ENCODE peak calls at places on chromosomes 13 and 19, in seven cellular contexts. T is NCI-H345; E is stimulated activated CD4-positive, alpha-beta T cell treated with anti-CD3 and anti-CD28 coated beads, Interleukin-15, amount 100 ng/mL, for 24 hours; J is PC-3; B is tibial artery; X is NCI-H2227 treated with DMSO at 0.1 percent for 48 hours; I is Calu3. D is an unnamed sample.

GRCh38 chr13:23081246-23081645 is 99.5 kb upstream of the SGCG start:
- DNase-seq in E (no peak), J (no peak), T (no peak), X (no peak), I (no peak), B (no peak), D (no peak)

GRCh38 chr13:22967669-22968068 is 213.1 kb upstream of the SGCG start:
- DNase-seq in T (peak), B (peak), I (no peak), X (no peak), J (no peak), E (no peak), D (no peak)

GRCh38 chr13:94617389-94618000 is 15.8 kb downstream of the GPR180 start:
- DNase-seq in B (no peak), X (peak), E (no peak), T (peak), I (peak), J (peak), D (no peak)

GRCh38 chr13:51246005-51246404 is 23.8 kb downstream of the FAM124A start:
- DNase-seq in E (no peak), T (no peak), B (no peak), J (no peak), X (no peak), I (no peak), D (no peak)

GRCh38 chr19:55086730-55087541 is 11.3 kb downstream of the EPS8L1 start:
- DNase-seq in B (peak), J (no peak), I (no peak), X (peak), T (peak), E (peak), D (peak)

GRCh38 chr13:34657716-34658115 is 284.4 kb upstream of the NBEA start:
- DNase-seq in T (no peak), J (peak), I (no peak), B (no peak), X (no peak), E (no peak), D (no peak)

GRCh38 chr19:30649934-30650614 is 277.9 kb downstream of the ZNF536 start:
- DNase-seq in X (peak), T (peak), B (no peak), I (peak), J (peak), E (peak), D (peak)

GRCh38 chr19:3538965-3539742 is at the start of gene TEKTIP1:
- DNase-seq in J (no peak), X (no peak), I (no peak), E (no peak), B (no peak), T (no peak), D (no peak)

GRCh38 chr13:70098669-70099068 is 9.0 kb upstream of the ATXN8OS start:
- DNase-seq in T (no peak), J (peak), E (no peak), I (no peak), X (no peak), B (no peak), D (no peak)

GRCh38 chr13:98994896-98995295 is 17.0 kb upstream of the DOCK9 start:
- DNase-seq in J (no peak), I (no peak), E (no peak), B (no peak), T (no peak), X (no peak), D (no peak)

GRCh38 chr19:34639491-34640085 is 37.4 kb downstream of the SCGB2B2 start:
- DNase-seq in X (peak), E (peak), B (no peak), T (peak), J (peak), I (peak), D (peak)

GRCh38 chr19:46179076-46179740 is 31.2 kb downstream of the IGFL2 start:
- DNase-seq in E (no peak), J (no peak), T (no peak), X (no peak), B (peak), I (no peak), D (no peak)

GRCh38 chr19:7925171-7925837 is 631 bp downstream of the CTXN1 start:
- DNase-seq in I (peak), X (peak), J (peak), E (peak), B (peak), T (peak), D (no peak)

GRCh38 chr19:18300930-18301717 is 19.7 kb upstream of the JUND start:
- DNase-seq in I (peak), B (peak), E (no peak), J (peak), X (no peak), T (no peak), D (no peak)

GRCh38 chr13:90414691-90415596 is 932.5 kb upstream of the MIR17HG start:
- DNase-seq in J (peak), I (no peak), T (peak), B (no peak), X (no peak), E (no peak), D (no peak)

GRCh38 chr19:5172859-5173577 is 167.6 kb downstream of the PTPRS start:
- DNase-seq in J (peak), E (no peak), B (no peak), X (no peak), T (no peak), I (peak), D (no peak)

GRCh38 chr13:100209857-100210580 is 121.1 kb downstream of the PCCA start:
- DNase-seq in E (peak), J (peak), X (no peak), T (no peak), I (no peak), B (no peak), D (no peak)

GRCh38 chr19:1045247-1045603 is 5.3 kb downstream of the ABCA7 start:
- DNase-seq in I (peak), X (no peak), E (peak), B (no peak), J (peak), T (no peak), D (no peak)

GRCh38 chr19:30109565-30109964 is 167.5 kb downstream of the URI1 start:
- DNase-seq in I (no peak), T (no peak), B (no peak), X (no peak), E (no peak), J (no peak), D (no peak)

GRCh38 chr19:13095934-13096890 is 6.4 kb downstream of the LYL1 start:
- DNase-seq in I (no peak), B (no peak), T (no peak), J (peak), X (no peak), E (no peak), D (no peak)

GRCh38 chr19:52398091-52398461 is 427 bp downstream of the ZNF528 start:
- DNase-seq in J (no peak), I (no peak), B (no peak), E (peak), X (no peak), T (peak), D (no peak)

GRCh38 chr19:8600816-8601215 is 9.7 kb downstream of the ADAMTS10 start:
- DNase-seq in J (no peak), I (no peak), E (no peak), T (no peak), X (no peak), B (no peak), D (no peak)

GRCh38 chr13:95254341-95254740 is 46.9 kb downstream of the ABCC4 start:
- DNase-seq in J (peak), X (no peak), B (no peak), I (no peak), T (no peak), E (no peak), D (no peak)

D was measured in NCI-H2029 treated with DMSO at 0.1 percent for 48 hours.